ENCODE peak calls at places on chromosomes 16 and 17, in four cellular contexts. One of them, this sample, is unnamed.

GRCh38 chr17:2024572-2025219 is 438 bp downstream of the RTN4RL1 start:
- DNase-seq in stimulated activated CD4-positive, alpha-beta T cell treated with anti-CD3 and anti-CD28 coated beads, Interleukin-1b, Interleukin-23, amount 100 ng/mL, for 48 hours: no peak
- DNase-seq in HCT116: no peak
- DNase-seq in non-pigmented ciliary epithelial cell: no peak
- DNase-seq in this sample: no peak

GRCh38 chr17:8865385-8865784 is 2.1 kb downstream of the PIK3R6 start:
- DNase-seq in HCT116: no peak
- DNase-seq in non-pigmented ciliary epithelial cell: no peak
- DNase-seq in stimulated activated CD4-positive, alpha-beta T cell treated with anti-CD3 and anti-CD28 coated beads, Interleukin-1b, Interleukin-23, amount 100 ng/mL, for 48 hours: no peak
- DNase-seq in this sample: no peak

GRCh38 chr16:70594569-70594968 is 51.8 kb upstream of the IL34 start:
- DNase-seq in non-pigmented ciliary epithelial cell: no peak
- DNase-seq in HCT116: no peak
- DNase-seq in stimulated activated CD4-positive, alpha-beta T cell treated with anti-CD3 and anti-CD28 coated beads, Interleukin-1b, Interleukin-23, amount 100 ng/mL, for 48 hours: no peak
- DNase-seq in this sample: no peak

GRCh38 chr17:39325528-39326240 is 75.7 kb downstream of the FBXL20 start:
- DNase-seq in HCT116: no peak
- DNase-seq in stimulated activated CD4-positive, alpha-beta T cell treated with anti-CD3 and anti-CD28 coated beads, Interleukin-1b, Interleukin-23, amount 100 ng/mL, for 48 hours: no peak
- DNase-seq in non-pigmented ciliary epithelial cell: no peak
- DNase-seq in this sample: no peak

GRCh38 chr17:55386931-55387330 is 34.7 kb downstream of the MMD start:
- DNase-seq in non-pigmented ciliary epithelial cell: no peak
- DNase-seq in HCT116: no peak
- DNase-seq in stimulated activated CD4-positive, alpha-beta T cell treated with anti-CD3 and anti-CD28 coated beads, Interleukin-1b, Interleukin-23, amount 100 ng/mL, for 48 hours: no peak
- DNase-seq in this sample: no peak

GRCh38 chr17:15744885-15745284 is 12.8 kb downstream of the TBC1D26 start:
- DNase-seq in non-pigmented ciliary epithelial cell: peak
- DNase-seq in HCT116: no peak
- DNase-seq in stimulated activated CD4-positive, alpha-beta T cell treated with anti-CD3 and anti-CD28 coated beads, Interleukin-1b, Interleukin-23, amount 100 ng/mL, for 48 hours: no peak
- DNase-seq in this sample: no peak

GRCh38 chr16:82694239-82694874 is 67.6 kb downstream of the CDH13 start:
- DNase-seq in HCT116: no peak
- DNase-seq in stimulated activated CD4-positive, alpha-beta T cell treated with anti-CD3 and anti-CD28 coated beads, Interleukin-1b, Interleukin-23, amount 100 ng/mL, for 48 hours: no peak
- DNase-seq in non-pigmented ciliary epithelial cell: peak
- DNase-seq in this sample: no peak

GRCh38 chr17:75069783-75070182 is 18.0 kb upstream of the SLC16A5 start:
- DNase-seq in stimulated activated CD4-positive, alpha-beta T cell treated with anti-CD3 and anti-CD28 coated beads, Interleukin-1b, Interleukin-23, amount 100 ng/mL, for 48 hours: no peak
- DNase-seq in HCT116: no peak
- DNase-seq in non-pigmented ciliary epithelial cell: no peak
- DNase-seq in this sample: no peak

GRCh38 chr17:42760652-42761581 is at the start of gene RAMP2:
- DNase-seq in HCT116: no peak
- DNase-seq in non-pigmented ciliary epithelial cell: no peak
- DNase-seq in stimulated activated CD4-positive, alpha-beta T cell treated with anti-CD3 and anti-CD28 coated beads, Interleukin-1b, Interleukin-23, amount 100 ng/mL, for 48 hours: no peak
- DNase-seq in this sample: peak

GRCh38 chr16:81480856-81481821 is 36.5 kb downstream of the CMIP start:
- DNase-seq in stimulated activated CD4-positive, alpha-beta T cell treated with anti-CD3 and anti-CD28 coated beads, Interleukin-1b, Interleukin-23, amount 100 ng/mL, for 48 hours: no peak
- DNase-seq in non-pigmented ciliary epithelial cell: no peak
- DNase-seq in HCT116: no peak
- DNase-seq in this sample: peak

GRCh38 chr16:23826528-23827244 is 9.1 kb upstream of the PRKCB start:
- DNase-seq in stimulated activated CD4-positive, alpha-beta T cell treated with anti-CD3 and anti-CD28 coated beads, Interleukin-1b, Interleukin-23, amount 100 ng/mL, for 48 hours: no peak
- DNase-seq in non-pigmented ciliary epithelial cell: no peak
- DNase-seq in HCT116: no peak
- DNase-seq in this sample: no peak

GRCh38 chr17:64022631-64023063 is 2.2 kb upstream of the ICAM2 start:
- DNase-seq in stimulated activated CD4-positive, alpha-beta T cell treated with anti-CD3 and anti-CD28 coated beads, Interleukin-1b, Interleukin-23, amount 100 ng/mL, for 48 hours: peak
- DNase-seq in non-pigmented ciliary epithelial cell: no peak
- DNase-seq in HCT116: no peak
- DNase-seq in this sample: no peak